ENCODE peak calls at places on chromosomes 12 and 14, in five cellular contexts. D is HCT116, J is K562, B is H1, I is HepG2. H is an unnamed sample.

GRCh38 chr14:61476737-61477410 is 155.5 kb downstream of the PRKCH start:
- DNase-seq in D (no peak), J (peak; percentile 18), I (no peak), B (no peak), H (no peak)

GRCh38 chr14:54568821-54569591 is 2.1 kb downstream of the SAMD4A start:
- DNase-seq in I (peak; percentile 31), J (peak; percentile 23), B (no peak), D (no peak), H (no peak)

GRCh38 chr12:12273291-12273957 is 6.6 kb upstream of the LRP6 start:
- DNase-seq in D (no peak), I (no peak), J (no peak), B (no peak), H (no peak)

GRCh38 chr12:12616512-12617275 is 5.0 kb downstream of the CREBL2 start:
- DNase-seq in D (no peak), B (no peak), J (no peak), I (no peak), H (no peak)

GRCh38 chr12:51888316-51889215 is 663 bp downstream of the ANKRD33 start:
- DNase-seq in J (no peak), B (no peak), I (no peak), D (no peak), H (no peak)

GRCh38 chr12:130669205-130669557 is 46.9 kb downstream of the RIMBP2 start:
- DNase-seq in J (peak; percentile 27), D (no peak), B (no peak), I (no peak), H (no peak)

GRCh38 chr14:54794148-54794547 is 108.5 kb downstream of the GCH1 start:
- DNase-seq in J (no peak), D (no peak), B (no peak), I (no peak), H (no peak)

GRCh38 chr14:50001146-50001998 is 108.5 kb downstream of the ARF6 start:
- DNase-seq in J (peak; percentile 58), I (peak; percentile 86), D (peak; percentile 87), B (no peak), H (no peak)

GRCh38 chr12:70052931-70053497 is 190.2 kb upstream of the CNOT2 start:
- DNase-seq in I (peak; percentile 84), D (peak; percentile 75), B (no peak), J (peak; percentile 81), H (no peak)

DNA sequence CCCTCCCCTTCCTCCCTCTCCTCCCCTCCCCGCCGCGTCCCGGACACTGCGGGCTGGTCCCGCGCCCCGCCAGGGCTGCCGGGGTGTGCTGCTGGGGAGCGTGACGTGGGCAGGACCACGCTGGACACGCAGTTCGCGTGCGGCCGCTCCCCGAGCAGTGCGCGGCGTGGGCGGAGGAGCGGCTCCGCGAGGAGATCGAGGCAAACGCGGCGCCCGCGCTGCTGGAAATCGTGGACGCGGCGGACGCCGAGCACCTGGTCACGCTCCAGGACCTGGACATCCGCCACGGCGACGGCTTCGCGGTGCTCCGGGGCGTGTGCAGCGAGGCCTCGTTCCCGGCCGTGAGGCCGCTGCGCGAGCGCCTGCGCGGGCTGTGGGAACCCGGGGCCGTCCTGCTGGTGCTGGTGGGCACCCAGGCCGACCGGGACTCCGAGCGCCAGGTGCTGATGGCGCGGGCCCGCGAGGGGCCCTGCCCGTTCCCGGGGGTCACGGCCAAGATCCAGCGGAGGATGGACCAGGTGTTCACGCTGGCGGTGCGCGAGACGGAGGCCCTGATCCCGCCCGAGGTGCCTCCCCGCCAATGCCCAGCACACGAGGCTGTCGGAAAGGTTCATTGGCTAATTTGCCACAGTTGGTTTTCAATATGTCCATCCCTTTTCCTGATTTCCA is 84.3 kb downstream of the TNFAIP2 start:
- DNase-seq in J (no peak), B (no peak), D (no peak), I (no peak), H (no peak)
- H3K4me3 ChIP-seq in J (peak overlapping the region; percentile 38), B (peak overlapping the region; percentile 59), D (no peak overlapping the region), I (no peak overlapping the region), H (no peak overlapping the region)

DNA sequence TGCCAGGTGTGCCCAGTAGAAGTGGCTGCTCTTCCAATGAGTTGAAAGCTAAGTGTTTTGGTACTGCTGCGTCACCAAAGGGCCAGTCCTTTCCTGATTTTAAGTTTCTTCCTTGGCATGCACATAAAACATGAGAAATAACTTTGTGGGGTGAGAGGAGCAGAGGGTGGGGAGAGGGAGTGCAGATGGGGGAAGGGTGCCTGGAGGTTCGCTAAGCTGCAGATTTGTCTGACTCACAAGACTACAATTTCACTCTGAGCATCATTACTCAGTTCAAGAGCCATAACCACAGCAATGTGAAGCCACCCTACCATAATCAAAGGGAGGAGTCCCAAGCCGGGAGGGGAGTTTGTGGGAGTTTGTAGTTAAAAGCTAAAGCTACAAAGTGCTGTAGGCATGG is 136.1 kb downstream of the ANO2 start:
- DNase-seq in I (no peak), J (no peak), B (no peak), D (peak; percentile 54), H (no peak)
- TF ChIP-seq ATF3 in I (no peak), J (no peak), B (no peak), D (no peak), H (no peak)

GRCh38 chr12:6957151-6957701 is 6.1 kb downstream of the PTPN6 start:
- DNase-seq in I (no peak), B (no peak), J (no peak), D (no peak), H (no peak)
- H3K4me3 ChIP-seq in I (no peak overlapping the region), B (no peak overlapping the region), J (no peak overlapping the region), D (no peak overlapping the region), H (peak overlapping the region; percentile 95)

DNA sequence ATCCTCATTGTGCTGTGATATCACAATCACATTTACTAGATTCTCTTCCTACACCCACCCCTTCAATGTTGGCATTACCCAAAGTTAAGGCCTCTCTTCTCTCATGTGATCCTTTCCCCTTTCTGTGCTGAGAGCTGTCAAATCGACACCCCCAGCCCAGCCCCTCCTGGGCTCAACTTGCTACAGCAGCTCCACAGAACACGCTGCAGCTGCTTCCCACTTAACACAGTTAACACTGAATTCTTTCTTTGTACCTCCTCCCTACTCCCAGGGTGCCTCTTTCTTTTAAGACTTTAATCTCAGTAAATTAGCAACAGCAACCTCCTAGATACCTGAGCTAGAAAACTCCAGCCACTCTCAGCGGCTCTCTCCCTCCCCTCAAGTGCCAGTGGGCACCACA is 17.8 kb downstream of the SPTB start:
- DNase-seq in D (no peak), J (no peak), B (no peak), I (no peak), H (no peak)
- TF ChIP-seq ATF3 in D (no peak), J (no peak), B (no peak), I (no peak), H (no peak)

GRCh38 chr12:100718212-100718611 is 76.4 kb upstream of the ANO4 start:
- DNase-seq in J (no peak), I (no peak), D (no peak), B (no peak), H (no peak)

GRCh38 chr12:100717733-100718067 is 76.9 kb upstream of the ANO4 start:
- DNase-seq in B (no peak), D (no peak), J (no peak), I (no peak), H (no peak)

GRCh38 chr12:100715976-100716657 is 78.5 kb upstream of the ANO4 start:
- DNase-seq in D (no peak), J (no peak), I (no peak), B (no peak), H (no peak)

GRCh38 chr12:100716949-100717732 is 77.4 kb upstream of the ANO4 start:
- DNase-seq in D (no peak), B (no peak), J (no peak), I (no peak), H (no peak)

DNA sequence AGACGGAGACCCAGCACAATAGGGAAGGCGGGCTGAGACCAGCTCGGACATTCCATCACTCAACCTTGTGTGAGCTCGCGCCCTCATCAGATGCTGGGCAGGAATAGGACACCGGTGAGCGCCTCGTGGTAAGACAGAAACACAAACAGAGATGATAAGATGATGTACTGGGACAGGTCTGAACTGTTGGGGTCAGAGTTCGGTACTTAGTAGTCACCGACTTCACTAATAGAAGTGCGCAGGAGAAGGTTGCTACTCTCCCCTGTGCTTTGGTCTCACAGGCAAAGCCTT is 78.0 kb upstream of the ANO4 start:
- DNase-seq in I (no peak), J (no peak), B (no peak), D (no peak), H (no peak)
- H3K4me3 ChIP-seq in I (no peak overlapping the region), J (no peak overlapping the region), B (peak overlapping the region; percentile 64), D (peak overlapping the region; percentile 45), H (no peak overlapping the region)

GRCh38 chr12:22627351-22627750 is 2.4 kb downstream of the ETNK1 start:
- DNase-seq in J (peak; percentile 16), D (no peak), I (no peak), B (no peak), H (no peak)

GRCh38 chr12:22628228-22628627 is 3.3 kb downstream of the ETNK1 start:
- DNase-seq in J (no peak), I (no peak), D (no peak), B (no peak), H (no peak)

GRCh38 chr12:22625671-22626251 is 790 bp downstream of the ETNK1 start:
- DNase-seq in D (peak; percentile 16), B (no peak), I (peak; percentile 40), J (peak; percentile 63), H (peak; percentile 11)

GRCh38 chr12:22624908-22625646 is at the start of gene ETNK1:
- DNase-seq in D (peak; percentile 79), J (peak; percentile 95), B (peak; percentile 84), I (peak; percentile 89), H (peak; percentile 27)

GRCh38 chr12:22626429-22626828 is 1.5 kb downstream of the ETNK1 start:
- DNase-seq in D (no peak), J (peak; percentile 31), I (no peak), B (no peak), H (peak; percentile 20)
- TF ChIP-seq ATF3 in D (no peak), J (no peak), I (no peak), B (no peak), H (no peak)

DNA sequence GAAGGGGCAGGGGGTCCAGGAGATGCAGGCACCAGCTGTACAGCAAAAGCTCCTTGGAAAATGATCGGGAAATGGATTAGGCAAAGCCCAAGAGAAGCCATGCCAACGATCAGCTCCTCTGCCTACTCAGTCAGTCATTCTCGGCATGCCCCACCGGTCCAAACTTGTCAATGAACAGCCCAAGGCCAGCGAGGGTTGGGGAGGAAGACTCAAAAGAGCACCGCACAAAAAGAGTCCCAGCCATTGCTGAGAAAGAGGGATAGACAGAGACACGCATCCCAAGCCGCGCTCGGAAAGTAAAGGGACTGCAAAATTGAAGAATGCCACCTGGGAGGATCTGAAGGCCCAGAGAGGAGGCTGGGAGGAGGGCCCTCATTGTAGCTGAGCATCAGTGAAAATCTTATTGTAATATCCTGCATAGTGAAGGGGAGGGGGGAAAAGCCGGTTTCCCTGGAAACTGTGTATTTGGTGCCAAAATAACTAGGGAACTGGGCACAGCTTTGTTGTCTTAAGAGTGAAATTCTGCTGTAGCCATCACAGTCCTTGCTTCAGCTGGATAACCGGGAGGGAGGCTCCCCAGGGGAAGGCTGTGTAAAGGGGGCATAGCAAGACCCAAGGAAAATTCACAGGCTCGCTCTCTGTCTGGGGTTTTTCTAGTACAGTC is 4.7 kb downstream of the KDM2B start:
- DNase-seq in J (no peak), B (no peak), I (no peak), D (no peak), H (no peak)
- H3K4me3 ChIP-seq in J (no peak overlapping the region), B (peak overlapping the region; percentile 59), I (no peak overlapping the region), D (no peak overlapping the region), H (no peak overlapping the region)

GRCh38 chr12:42560977-42561376 is 28.6 kb downstream of the PRICKLE1 start:
- DNase-seq in D (no peak), I (no peak), J (no peak), B (no peak), H (no peak)
- TF ChIP-seq ATF3 in D (no peak), I (no peak), J (no peak), B (no peak), H (no peak)

H was measured in GM12878.